ENCODE peak calls at places on chromosomes 3 and 15, in seven cellular contexts. W, Q, I, Y, S, U and H are unnamed samples.

GRCh38 chr3:54376440-54376839 is 254.1 kb downstream of the CACNA2D3 start:
- DNase-seq in W (no peak), Q (no peak), I (no peak), Y (no peak), S (no peak), U (no peak), H (no peak)

GRCh38 chr15:68027388-68027787 is 26.7 kb upstream of the PIAS1 start:
- DNase-seq in W (no peak), Q (no peak), I (no peak), Y (no peak), S (no peak), U (no peak), H (no peak)

GRCh38 chr15:98121957-98122356 is 161.5 kb downstream of the ARRDC4 start:
- DNase-seq in W (no peak), Q (no peak), I (no peak), Y (no peak), S (no peak), U (no peak), H (no peak)

GRCh38 chr3:156795890-156796451 is 30.2 kb upstream of the LEKR1 start:
- DNase-seq in W (no peak), Q (no peak), I (peak; percentile 41), Y (no peak), S (peak; percentile 5), U (no peak), H (peak; percentile 50)

GRCh38 chr3:188152660-188153497 is 1.1 kb upstream of the LPP start:
- DNase-seq in W (no peak), Q (peak; percentile 89), I (peak; percentile 81), Y (no peak), S (peak; percentile 30), U (no peak), H (no peak)

GRCh38 chr3:22089284-22089683 is 338.3 kb upstream of the ZNF385D start:
- DNase-seq in W (no peak), Q (no peak), I (peak; percentile 80), Y (no peak), S (peak; percentile 28), U (no peak), H (peak; percentile 30)

GRCh38 chr3:58392191-58392590 is 41.4 kb downstream of the PDHB start:
- DNase-seq in W (no peak), Q (no peak), I (no peak), Y (no peak), S (no peak), U (no peak), H (no peak)

GRCh38 chr3:193593666-193594025 is 638 bp downstream of the OPA1 start:
- DNase-seq in W (peak; percentile 71), Q (no peak), I (peak; percentile 39), Y (peak; percentile 53), S (peak; percentile 34), U (no peak), H (peak; percentile 34)

GRCh38 chr15:27866505-27867165 is 232.5 kb downstream of the OCA2 start:
- DNase-seq in W (no peak), Q (no peak), I (no peak), Y (no peak), S (no peak), U (no peak), H (no peak)

GRCh38 chr15:59904450-59904979 is 99.6 kb upstream of the FOXB1 start:
- DNase-seq in W (no peak), Q (no peak), I (no peak), Y (no peak), S (no peak), U (no peak), H (no peak)

GRCh38 chr3:101963902-101964362 is 114.6 kb downstream of the NFKBIZ start:
- DNase-seq in W (peak; percentile 25), Q (no peak), I (peak; percentile 82), Y (peak; percentile 30), S (no peak), U (no peak), H (peak; percentile 82)

GRCh38 chr15:62993066-62993465 is 49.5 kb upstream of the TPM1 start:
- DNase-seq in W (no peak), Q (no peak), I (no peak), Y (no peak), S (no peak), U (no peak), H (no peak)

GRCh38 chr3:112327371-112327951 is 5.5 kb upstream of the CD200 start:
- DNase-seq in W (peak; percentile 54), Q (no peak), I (peak; percentile 69), Y (peak; percentile 57), S (peak; percentile 83), U (no peak), H (peak; percentile 62)

GRCh38 chr3:43855674-43856299 is 165.0 kb downstream of the ABHD5 start:
- DNase-seq in W (peak; percentile 47), Q (peak; percentile 59), I (peak; percentile 82), Y (peak; percentile 34), S (peak; percentile 80), U (no peak), H (peak; percentile 75)

GRCh38 chr3:148551767-148552260 is 145.9 kb upstream of the AGTR1 start:
- DNase-seq in W (no peak), Q (no peak), I (no peak), Y (no peak), S (no peak), U (no peak), H (peak; percentile 13)

GRCh38 chr3:50537421-50538129 is 30.0 kb downstream of the C3orf18 start:
- DNase-seq in W (no peak), Q (no peak), I (no peak), Y (no peak), S (no peak), U (no peak), H (no peak)

GRCh38 chr3:116579843-116580242 is 129.7 kb upstream of the TUSC7 start:
- DNase-seq in W (no peak), Q (no peak), I (no peak), Y (no peak), S (no peak), U (no peak), H (no peak)

GRCh38 chr15:63986751-63987341 is 59.4 kb downstream of the DAPK2 start:
- DNase-seq in W (peak; percentile 7), Q (no peak), I (no peak), Y (no peak), S (peak; percentile 68), U (no peak), H (no peak)

GRCh38 chr15:68487087-68487843 is 55.3 kb upstream of the ITGA11 start:
- DNase-seq in W (no peak), Q (no peak), I (no peak), Y (no peak), S (no peak), U (no peak), H (peak; percentile 48)

GRCh38 chr3:43584043-43584826 is 37.6 kb downstream of the ANO10 start:
- DNase-seq in W (no peak), Q (no peak), I (no peak), Y (no peak), S (no peak), U (no peak), H (peak; percentile 7)

GRCh38 chr3:141074529-141074928 is 23.4 kb downstream of the SPSB4 start:
- DNase-seq in W (no peak), Q (no peak), I (no peak), Y (no peak), S (no peak), U (no peak), H (no peak)

GRCh38 chr3:41350441-41350840 is 151.1 kb downstream of the CTNNB1 start:
- DNase-seq in W (no peak), Q (no peak), I (peak; percentile 27), Y (no peak), S (no peak), U (no peak), H (peak; percentile 25)

GRCh38 chr3:177193706-177194268 is 3.5 kb downstream of the TBL1XR1 start:
- DNase-seq in W (no peak), Q (no peak), I (no peak), Y (no peak), S (no peak), U (no peak), H (no peak)

GRCh38 chr3:70120360-70120966 is 120.9 kb downstream of the SAMMSON start:
- DNase-seq in W (peak; percentile 65), Q (peak; percentile 70), I (peak; percentile 84), Y (peak; percentile 67), S (peak; percentile 67), U (peak; percentile 11), H (peak; percentile 60)

GRCh38 chr3:48402281-48402732 is 27.6 kb downstream of the PLXNB1 start:
- DNase-seq in W (no peak), Q (peak; percentile 65), I (peak; percentile 77), Y (no peak), S (no peak), U (no peak), H (peak; percentile 94)

GRCh38 chr3:53941174-53941573 is 49.5 kb upstream of the SELENOK start:
- DNase-seq in W (no peak), Q (no peak), I (peak; percentile 54), Y (no peak), S (no peak), U (no peak), H (peak; percentile 72)

GRCh38 chr3:195801251-195802183 is 10.2 kb downstream of the MUC4 start:
- DNase-seq in W (no peak), Q (no peak), I (no peak), Y (no peak), S (no peak), U (no peak), H (no peak)